ENCODE peak calls at places on chromosomes 12 and 14, in four cellular contexts. L is IMR-90, H is H9, A is trophoblast cell. G is an unnamed sample.

GRCh38 chr12:121883315-121883660 is 5.3 kb upstream of the PSMD9 start:
- DNase-seq in L (no peak), A (peak; percentile 18), H (peak; percentile 62), G (peak; percentile 27)

GRCh38 chr12:54126696-54127537 is 61.9 kb downstream of the SMUG1 start:
- DNase-seq in H (peak; percentile 67), L (no peak), A (no peak), G (peak; percentile 30)

GRCh38 chr12:67056329-67056728 is 212.8 kb upstream of the CAND1 start:
- DNase-seq in H (no peak), L (no peak), A (peak; percentile 69), G (no peak)

GRCh38 chr12:90102957-90103652 is 394.5 kb upstream of the ATP2B1 start:
- DNase-seq in A (peak; percentile 47), L (peak; percentile 53), H (no peak), G (peak; percentile 56)

GRCh38 chr14:99191663-99192621 is 80.1 kb downstream of the BCL11B start:
- DNase-seq in H (no peak), L (peak; percentile 13), A (no peak), G (no peak)

GRCh38 chr12:74646831-74647230 is 109.2 kb downstream of the ATXN7L3B start:
- DNase-seq in L (no peak), A (peak; percentile 28), H (no peak), G (peak; percentile 10)

GRCh38 chr12:107309020-107309419 is 215.7 kb upstream of the CRY1 start:
- DNase-seq in L (no peak), H (no peak), A (no peak), G (no peak)

GRCh38 chr14:61343991-61344405 is 22.6 kb downstream of the PRKCH start:
- DNase-seq in L (no peak), H (no peak), A (peak; percentile 39), G (no peak)

GRCh38 chr14:66746316-66747006 is 238.5 kb downstream of the GPHN start:
- DNase-seq in H (no peak), L (peak; percentile 58), A (peak; percentile 21), G (peak; percentile 54)

GRCh38 chr14:49640540-49641417 is 5.7 kb upstream of the DNAAF2 start:
- DNase-seq in L (no peak), H (no peak), A (no peak), G (no peak)

GRCh38 chr14:44745371-44745770 is 216.4 kb downstream of the KLHL28 start:
- DNase-seq in L (no peak), H (no peak), A (peak; percentile 91), G (no peak)

GRCh38 chr12:14367097-14367661 is 1.7 kb downstream of the ATF7IP start:
- DNase-seq in H (no peak), A (peak; percentile 85), L (peak; percentile 32), G (no peak)

GRCh38 chr12:104740668-104741067 is 217.4 kb downstream of the SLC41A2 start:
- DNase-seq in H (no peak), A (peak; percentile 13), L (no peak), G (no peak)

GRCh38 chr12:29054790-29055663 is 94.1 kb upstream of the FAR2 start:
- DNase-seq in L (no peak), H (no peak), A (no peak), G (no peak)

GRCh38 chr12:90621927-90622326 is 333.0 kb downstream of the CCER1 start:
- DNase-seq in L (peak; percentile 78), A (no peak), H (no peak), G (no peak)

DNA sequence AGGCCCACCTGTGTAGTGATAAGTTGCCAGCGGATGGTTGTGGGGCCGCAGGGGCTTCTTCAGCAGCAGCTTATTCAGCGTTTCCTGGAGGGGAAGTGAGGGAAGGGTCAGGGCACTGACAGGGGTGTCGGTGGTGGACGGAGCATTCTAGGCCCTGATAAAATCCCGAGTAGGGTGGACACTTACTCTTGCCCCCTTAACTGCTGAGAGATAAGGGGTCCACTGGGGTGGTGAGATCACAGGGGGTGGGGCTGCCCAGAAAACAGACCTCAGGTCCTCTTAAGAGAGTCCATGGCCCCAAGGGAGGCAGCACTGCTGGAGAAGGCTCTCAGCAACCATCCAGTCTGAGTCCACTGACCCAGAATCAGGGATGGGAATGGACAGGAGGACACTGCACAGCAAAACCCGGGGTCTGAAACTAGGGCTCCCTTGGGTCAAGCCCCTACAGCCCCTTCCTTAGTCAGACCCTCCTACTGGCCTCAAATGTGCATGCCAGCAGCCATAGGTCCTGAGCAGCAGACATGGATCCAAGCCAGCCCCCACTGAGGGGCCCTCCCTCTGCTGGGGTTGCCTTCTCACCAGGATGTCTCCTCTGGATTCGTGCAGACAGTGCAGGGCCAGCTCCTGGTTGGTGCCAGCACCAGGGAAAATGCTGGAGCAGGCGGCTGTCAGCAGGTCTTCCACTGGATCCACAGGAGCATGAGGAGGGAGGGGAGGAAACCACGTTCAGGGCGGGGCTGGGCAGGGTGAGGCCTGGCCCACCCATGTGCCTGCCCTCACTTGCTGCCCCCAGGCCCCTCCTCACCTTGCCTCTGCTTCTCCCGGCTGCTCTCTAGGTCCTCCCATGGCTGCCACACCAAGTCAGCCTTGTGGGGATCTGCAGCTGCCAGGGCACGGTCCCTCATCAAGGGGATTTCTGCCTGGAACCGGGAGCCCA is 12.1 kb upstream of the PNMA1 start:
- DNase-seq in A (no peak), H (no peak), L (no peak), G (no peak)
- H4K8ac ChIP-seq in A (no peak overlapping the region), H (no peak overlapping the region), L (peak overlapping the region; percentile 10), G (no peak overlapping the region)

DNA sequence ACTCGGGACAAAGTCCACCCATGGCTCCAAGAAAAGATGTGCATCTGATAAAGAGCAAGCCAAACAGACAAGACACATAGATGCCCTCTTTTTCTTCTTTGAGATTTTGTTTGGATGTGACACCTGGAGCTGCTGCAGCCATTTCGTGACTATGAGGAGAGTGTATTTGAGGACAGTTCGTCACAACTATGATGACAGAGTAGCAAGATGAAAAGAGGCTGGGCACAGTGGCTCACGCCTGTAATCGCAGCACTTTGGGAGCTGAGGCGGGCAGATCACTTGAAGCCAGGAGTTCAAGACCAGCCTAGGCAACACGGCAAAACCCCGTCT is 21.5 kb downstream of the LGMN start:
- DNase-seq in H (no peak), A (no peak), L (no peak), G (no peak)
- H4K8ac ChIP-seq in H (no peak overlapping the region), A (no peak overlapping the region), L (no peak overlapping the region), G (no peak overlapping the region)

DNA sequence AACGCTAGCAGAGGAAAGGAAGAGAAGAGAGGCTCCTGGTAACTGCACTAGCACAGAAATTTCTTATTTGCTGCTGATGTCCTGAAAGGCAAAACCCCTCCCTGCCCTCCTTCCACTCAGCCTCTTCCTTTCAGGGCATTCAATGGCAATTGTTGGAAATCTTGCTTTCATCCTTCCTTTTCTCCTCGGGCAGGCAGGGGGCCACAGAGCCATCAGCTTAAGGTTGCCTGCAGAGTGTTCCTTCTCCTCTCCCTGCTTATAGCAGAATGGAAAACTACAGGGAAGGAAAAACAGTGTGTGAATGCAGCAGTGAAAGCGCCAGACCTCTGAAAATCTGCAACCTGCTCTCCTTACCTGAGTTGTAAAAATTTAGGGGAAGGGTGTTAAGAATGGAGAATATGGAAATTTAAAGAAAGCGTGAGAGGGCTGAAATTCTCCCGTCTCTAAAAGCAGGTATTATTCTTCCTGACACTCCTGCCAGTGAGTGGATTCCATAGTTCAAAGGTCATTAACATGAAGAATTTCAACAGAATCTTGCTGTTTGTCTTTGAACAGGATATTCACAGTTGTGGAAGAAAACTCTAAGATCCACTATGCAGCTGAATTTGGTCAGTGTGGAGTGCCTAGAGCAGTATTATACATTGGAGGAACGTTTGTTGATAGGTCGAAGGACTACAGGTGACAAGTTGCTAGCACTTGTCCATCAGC is 348.8 kb downstream of the KCNH5 start:
- DNase-seq in H (peak; percentile 57), L (no peak), A (no peak), G (peak; percentile 82)
- H4K8ac ChIP-seq in H (no peak overlapping the region), L (peak overlapping the region; percentile 51), A (no peak overlapping the region), G (peak overlapping the region; percentile 43)

GRCh38 chr14:102833991-102834390 is 56.7 kb downstream of the TRAF3 start:
- DNase-seq in H (no peak), L (no peak), A (peak; percentile 50), G (no peak)
- H4K8ac ChIP-seq in H (no peak overlapping the region), L (no peak overlapping the region), A (no peak overlapping the region), G (no peak overlapping the region)

DNA sequence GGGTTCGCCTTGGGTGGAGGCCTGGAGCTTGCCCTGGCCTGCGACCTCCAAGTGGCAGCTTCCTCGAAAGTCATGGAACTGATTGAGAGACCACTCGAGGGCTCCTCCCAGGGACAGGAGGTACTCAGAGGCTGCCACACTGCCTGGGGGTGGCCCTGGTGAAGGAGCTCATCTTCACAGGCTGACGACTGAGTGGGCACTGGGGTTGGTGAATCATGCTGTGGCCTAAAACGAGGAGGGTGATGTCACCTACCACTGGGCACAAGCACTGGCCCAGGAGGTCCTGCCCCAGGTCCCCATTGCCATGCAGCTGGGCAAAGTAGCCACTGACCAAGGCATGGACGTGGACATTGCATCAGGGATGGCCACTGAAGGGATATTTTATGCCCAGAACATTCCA is 32.1 kb downstream of the ITPR2 start:
- DNase-seq in L (no peak), A (no peak), H (no peak), G (no peak)
- H4K8ac ChIP-seq in L (no peak overlapping the region), A (no peak overlapping the region), H (no peak overlapping the region), G (no peak overlapping the region)

G was measured in mesendoderm.